ENCODE peak calls at places on chromosomes 12 and 14, in nine cellular contexts. One of them, this sample, is unnamed.

GRCh38 chr12:89348894-89349669 is 3.2 kb downstream of the DUSP6 start:
- DNase-seq in brain microvascular endothelial cell: peak
- DNase-seq in tibial nerve: no peak
- DNase-seq in endothelial cell: no peak
- DNase-seq in cardiac fibroblast: peak
- DNase-seq in thoracic aorta: no peak
- DNase-seq in keratinocyte: no peak
- DNase-seq in astrocyte: no peak
- DNase-seq in HFF-Myc: no peak
- DNase-seq in this sample: no peak

GRCh38 chr14:103123634-103124500 is 606 bp downstream of the TNFAIP2 start:
- DNase-seq in endothelial cell: peak
- DNase-seq in tibial nerve: peak
- DNase-seq in keratinocyte: no peak
- DNase-seq in astrocyte: no peak
- DNase-seq in cardiac fibroblast: peak
- DNase-seq in thoracic aorta: no peak
- DNase-seq in HFF-Myc: no peak
- DNase-seq in brain microvascular endothelial cell: no peak
- DNase-seq in this sample: no peak

GRCh38 chr12:130498589-130499385 is 161.1 kb downstream of the PIWIL1 start:
- DNase-seq in thoracic aorta: no peak
- DNase-seq in tibial nerve: no peak
- DNase-seq in brain microvascular endothelial cell: no peak
- DNase-seq in keratinocyte: no peak
- DNase-seq in endothelial cell: no peak
- DNase-seq in cardiac fibroblast: no peak
- DNase-seq in astrocyte: no peak
- DNase-seq in HFF-Myc: no peak
- DNase-seq in this sample: no peak

GRCh38 chr12:69490920-69491643 is 20.9 kb downstream of the FRS2 start:
- DNase-seq in keratinocyte: no peak
- DNase-seq in astrocyte: no peak
- DNase-seq in endothelial cell: no peak
- DNase-seq in cardiac fibroblast: no peak
- DNase-seq in thoracic aorta: no peak
- DNase-seq in HFF-Myc: no peak
- DNase-seq in brain microvascular endothelial cell: no peak
- DNase-seq in tibial nerve: no peak
- DNase-seq in this sample: no peak

GRCh38 chr12:112046003-112046402 is 32.8 kb downstream of the ERP29 start:
- DNase-seq in HFF-Myc: no peak
- DNase-seq in keratinocyte: no peak
- DNase-seq in astrocyte: no peak
- DNase-seq in tibial nerve: no peak
- DNase-seq in thoracic aorta: no peak
- DNase-seq in endothelial cell: no peak
- DNase-seq in brain microvascular endothelial cell: no peak
- DNase-seq in cardiac fibroblast: no peak
- DNase-seq in this sample: no peak

GRCh38 chr12:4855121-4855924 is 54.4 kb upstream of the KCNA1 start:
- DNase-seq in endothelial cell: peak
- DNase-seq in keratinocyte: peak
- DNase-seq in thoracic aorta: peak
- DNase-seq in tibial nerve: peak
- DNase-seq in cardiac fibroblast: peak
- DNase-seq in HFF-Myc: peak
- DNase-seq in astrocyte: peak
- DNase-seq in brain microvascular endothelial cell: peak
- DNase-seq in this sample: peak

GRCh38 chr12:81255456-81255855 is 177.6 kb downstream of the ACSS3 start:
- DNase-seq in brain microvascular endothelial cell: no peak
- DNase-seq in keratinocyte: no peak
- DNase-seq in astrocyte: no peak
- DNase-seq in HFF-Myc: no peak
- DNase-seq in tibial nerve: no peak
- DNase-seq in thoracic aorta: no peak
- DNase-seq in cardiac fibroblast: no peak
- DNase-seq in endothelial cell: no peak
- DNase-seq in this sample: no peak

GRCh38 chr14:89269404-89269803 is 147.6 kb downstream of the FOXN3 start:
- DNase-seq in endothelial cell: no peak
- DNase-seq in keratinocyte: no peak
- DNase-seq in tibial nerve: no peak
- DNase-seq in astrocyte: no peak
- DNase-seq in HFF-Myc: no peak
- DNase-seq in brain microvascular endothelial cell: no peak
- DNase-seq in thoracic aorta: no peak
- DNase-seq in cardiac fibroblast: no peak
- DNase-seq in this sample: no peak

GRCh38 chr14:64584185-64584584 is 34.4 kb downstream of the PPP1R36 start:
- DNase-seq in thoracic aorta: no peak
- DNase-seq in astrocyte: no peak
- DNase-seq in cardiac fibroblast: no peak
- DNase-seq in endothelial cell: no peak
- DNase-seq in tibial nerve: no peak
- DNase-seq in HFF-Myc: no peak
- DNase-seq in brain microvascular endothelial cell: no peak
- DNase-seq in keratinocyte: no peak
- DNase-seq in this sample: no peak

GRCh38 chr12:62817556-62818271 is 117.2 kb downstream of the PPM1H start:
- DNase-seq in endothelial cell: no peak
- DNase-seq in thoracic aorta: no peak
- DNase-seq in HFF-Myc: no peak
- DNase-seq in cardiac fibroblast: peak
- DNase-seq in astrocyte: peak
- DNase-seq in brain microvascular endothelial cell: peak
- DNase-seq in tibial nerve: no peak
- DNase-seq in keratinocyte: no peak
- DNase-seq in this sample: no peak

GRCh38 chr12:62814243-62814642 is 120.7 kb downstream of the PPM1H start:
- DNase-seq in brain microvascular endothelial cell: no peak
- DNase-seq in endothelial cell: no peak
- DNase-seq in keratinocyte: no peak
- DNase-seq in cardiac fibroblast: no peak
- DNase-seq in thoracic aorta: no peak
- DNase-seq in HFF-Myc: no peak
- DNase-seq in astrocyte: no peak
- DNase-seq in tibial nerve: no peak
- DNase-seq in this sample: no peak

GRCh38 chr12:62816624-62817023 is 118.3 kb downstream of the PPM1H start:
- DNase-seq in brain microvascular endothelial cell: no peak
- DNase-seq in astrocyte: no peak
- DNase-seq in tibial nerve: no peak
- DNase-seq in thoracic aorta: no peak
- DNase-seq in HFF-Myc: no peak
- DNase-seq in endothelial cell: no peak
- DNase-seq in cardiac fibroblast: no peak
- DNase-seq in keratinocyte: no peak
- DNase-seq in this sample: no peak

GRCh38 chr12:62808166-62808879 is 126.6 kb downstream of the PPM1H start:
- DNase-seq in cardiac fibroblast: no peak
- DNase-seq in brain microvascular endothelial cell: no peak
- DNase-seq in keratinocyte: no peak
- DNase-seq in thoracic aorta: no peak
- DNase-seq in endothelial cell: no peak
- DNase-seq in astrocyte: no peak
- DNase-seq in tibial nerve: no peak
- DNase-seq in HFF-Myc: no peak
- DNase-seq in this sample: no peak

GRCh38 chr12:62813031-62813829 is 121.7 kb downstream of the PPM1H start:
- DNase-seq in astrocyte: peak
- DNase-seq in brain microvascular endothelial cell: peak
- DNase-seq in tibial nerve: peak
- DNase-seq in endothelial cell: peak
- DNase-seq in HFF-Myc: peak
- DNase-seq in keratinocyte: no peak
- DNase-seq in thoracic aorta: peak
- DNase-seq in cardiac fibroblast: peak
- DNase-seq in this sample: peak
- TF ChIP-seq CTCF in astrocyte: peak
- TF ChIP-seq CTCF in brain microvascular endothelial cell: peak
- TF ChIP-seq CTCF in tibial nerve: peak
- TF ChIP-seq CTCF in endothelial cell: peak
- TF ChIP-seq CTCF in HFF-Myc: peak
- TF ChIP-seq CTCF in keratinocyte: peak
- TF ChIP-seq CTCF in thoracic aorta: peak
- TF ChIP-seq CTCF in cardiac fibroblast: peak
- TF ChIP-seq CTCF in this sample: peak

GRCh38 chr14:52043690-52044089 is 25.2 kb downstream of the NID2 start:
- DNase-seq in endothelial cell: peak
- DNase-seq in keratinocyte: no peak
- DNase-seq in astrocyte: no peak
- DNase-seq in tibial nerve: no peak
- DNase-seq in HFF-Myc: no peak
- DNase-seq in cardiac fibroblast: peak
- DNase-seq in brain microvascular endothelial cell: peak
- DNase-seq in thoracic aorta: no peak
- DNase-seq in this sample: peak
- TF ChIP-seq CTCF in endothelial cell: peak
- TF ChIP-seq CTCF in keratinocyte: peak
- TF ChIP-seq CTCF in astrocyte: peak
- TF ChIP-seq CTCF in tibial nerve: peak
- TF ChIP-seq CTCF in HFF-Myc: peak
- TF ChIP-seq CTCF in cardiac fibroblast: peak
- TF ChIP-seq CTCF in brain microvascular endothelial cell: peak
- TF ChIP-seq CTCF in thoracic aorta: peak
- TF ChIP-seq CTCF in this sample: peak

GRCh38 chr14:72450473-72451044 is 443.3 kb downstream of the DPF3 start:
- DNase-seq in HFF-Myc: no peak
- DNase-seq in thoracic aorta: no peak
- DNase-seq in cardiac fibroblast: no peak
- DNase-seq in astrocyte: no peak
- DNase-seq in endothelial cell: no peak
- DNase-seq in tibial nerve: no peak
- DNase-seq in brain microvascular endothelial cell: no peak
- DNase-seq in keratinocyte: no peak
- DNase-seq in this sample: no peak

GRCh38 chr14:72451081-72451972 is 442.6 kb downstream of the DPF3 start:
- DNase-seq in tibial nerve: no peak
- DNase-seq in brain microvascular endothelial cell: no peak
- DNase-seq in keratinocyte: no peak
- DNase-seq in cardiac fibroblast: no peak
- DNase-seq in astrocyte: peak
- DNase-seq in endothelial cell: peak
- DNase-seq in thoracic aorta: no peak
- DNase-seq in HFF-Myc: no peak
- DNase-seq in this sample: peak

GRCh38 chr14:72444701-72445100 is 449.2 kb downstream of the DPF3 start:
- DNase-seq in keratinocyte: no peak
- DNase-seq in tibial nerve: no peak
- DNase-seq in brain microvascular endothelial cell: no peak
- DNase-seq in thoracic aorta: no peak
- DNase-seq in cardiac fibroblast: no peak
- DNase-seq in endothelial cell: no peak
- DNase-seq in astrocyte: peak
- DNase-seq in HFF-Myc: no peak
- DNase-seq in this sample: no peak

GRCh38 chr14:72443991-72444431 is 449.9 kb downstream of the DPF3 start:
- DNase-seq in brain microvascular endothelial cell: no peak
- DNase-seq in astrocyte: no peak
- DNase-seq in HFF-Myc: no peak
- DNase-seq in keratinocyte: no peak
- DNase-seq in cardiac fibroblast: no peak
- DNase-seq in endothelial cell: no peak
- DNase-seq in thoracic aorta: no peak
- DNase-seq in tibial nerve: no peak
- DNase-seq in this sample: no peak

GRCh38 chr14:72448212-72448611 is 445.7 kb downstream of the DPF3 start:
- DNase-seq in astrocyte: no peak
- DNase-seq in brain microvascular endothelial cell: no peak
- DNase-seq in endothelial cell: no peak
- DNase-seq in thoracic aorta: no peak
- DNase-seq in HFF-Myc: no peak
- DNase-seq in keratinocyte: no peak
- DNase-seq in cardiac fibroblast: no peak
- DNase-seq in tibial nerve: no peak
- DNase-seq in this sample: no peak
- TF ChIP-seq CTCF in astrocyte: no peak
- TF ChIP-seq CTCF in brain microvascular endothelial cell: no peak
- TF ChIP-seq CTCF in endothelial cell: no peak
- TF ChIP-seq CTCF in thoracic aorta: no peak
- TF ChIP-seq CTCF in HFF-Myc: no peak
- TF ChIP-seq CTCF in keratinocyte: no peak
- TF ChIP-seq CTCF in cardiac fibroblast: no peak
- TF ChIP-seq CTCF in tibial nerve: no peak
- TF ChIP-seq CTCF in this sample: no peak

GRCh38 chr12:28963554-28963953 is 185.5 kb upstream of the FAR2 start:
- DNase-seq in astrocyte: peak
- DNase-seq in HFF-Myc: no peak
- DNase-seq in keratinocyte: peak
- DNase-seq in tibial nerve: no peak
- DNase-seq in thoracic aorta: no peak
- DNase-seq in endothelial cell: no peak
- DNase-seq in cardiac fibroblast: peak
- DNase-seq in brain microvascular endothelial cell: no peak
- DNase-seq in this sample: no peak
- TF ChIP-seq CTCF in astrocyte: peak
- TF ChIP-seq CTCF in HFF-Myc: peak
- TF ChIP-seq CTCF in keratinocyte: peak
- TF ChIP-seq CTCF in tibial nerve: no peak
- TF ChIP-seq CTCF in thoracic aorta: no peak
- TF ChIP-seq CTCF in endothelial cell: peak
- TF ChIP-seq CTCF in cardiac fibroblast: peak
- TF ChIP-seq CTCF in brain microvascular endothelial cell: peak
- TF ChIP-seq CTCF in this sample: no peak

This sample was measured in glutamatergic neuron.